ENCODE peak calls at places on chromosomes 16 and 17, in nine cellular contexts. One of them, this sample, is unnamed.

GRCh38 chr17:20105539-20106291 is 96.6 kb downstream of the SPECC1 start:
- DNase-seq in HTR-8/SVneo: no peak
- DNase-seq in midbrain: no peak
- DNase-seq in fibroblast of lung: no peak
- DNase-seq in adrenal gland: no peak
- DNase-seq in NCI-H1048: no peak
- DNase-seq in stimulated activated CD4-positive, alpha-beta T cell treated with anti-CD3 and anti-CD28 coated beads, Interleukin-12 subunit alpha, Interleukin-12 subunit beta, amount 100 ng/mL, for 4 hours: no peak
- DNase-seq in activated T-cell treated with anti-CD3 and anti-CD28 coated beads, Interleukin-2, amount 50 U/mL, for 72 hours: no peak
- DNase-seq in CD4-positive, alpha-beta T cell: no peak
- DNase-seq in this sample: no peak

GRCh38 chr16:22306788-22307187 is 9.6 kb downstream of the POLR3E start:
- DNase-seq in HTR-8/SVneo: no peak
- DNase-seq in midbrain: no peak
- DNase-seq in fibroblast of lung: no peak
- DNase-seq in adrenal gland: no peak
- DNase-seq in NCI-H1048: no peak
- DNase-seq in stimulated activated CD4-positive, alpha-beta T cell treated with anti-CD3 and anti-CD28 coated beads, Interleukin-12 subunit alpha, Interleukin-12 subunit beta, amount 100 ng/mL, for 4 hours: no peak
- DNase-seq in activated T-cell treated with anti-CD3 and anti-CD28 coated beads, Interleukin-2, amount 50 U/mL, for 72 hours: no peak
- DNase-seq in CD4-positive, alpha-beta T cell: no peak
- DNase-seq in this sample: no peak

GRCh38 chr16:54952195-54952594 is 21.5 kb downstream of the IRX5 start:
- DNase-seq in HTR-8/SVneo: no peak
- DNase-seq in midbrain: no peak
- DNase-seq in fibroblast of lung: peak
- DNase-seq in adrenal gland: no peak
- DNase-seq in NCI-H1048: no peak
- DNase-seq in stimulated activated CD4-positive, alpha-beta T cell treated with anti-CD3 and anti-CD28 coated beads, Interleukin-12 subunit alpha, Interleukin-12 subunit beta, amount 100 ng/mL, for 4 hours: no peak
- DNase-seq in activated T-cell treated with anti-CD3 and anti-CD28 coated beads, Interleukin-2, amount 50 U/mL, for 72 hours: no peak
- DNase-seq in CD4-positive, alpha-beta T cell: no peak
- DNase-seq in this sample: no peak

GRCh38 chr17:27529230-27529796 is 73.1 kb downstream of the KSR1 start:
- DNase-seq in HTR-8/SVneo: no peak
- DNase-seq in midbrain: no peak
- DNase-seq in fibroblast of lung: peak
- DNase-seq in adrenal gland: peak
- DNase-seq in NCI-H1048: no peak
- DNase-seq in stimulated activated CD4-positive, alpha-beta T cell treated with anti-CD3 and anti-CD28 coated beads, Interleukin-12 subunit alpha, Interleukin-12 subunit beta, amount 100 ng/mL, for 4 hours: no peak
- DNase-seq in activated T-cell treated with anti-CD3 and anti-CD28 coated beads, Interleukin-2, amount 50 U/mL, for 72 hours: no peak
- DNase-seq in CD4-positive, alpha-beta T cell: no peak
- DNase-seq in this sample: no peak

GRCh38 chr17:81493198-81494038 is 19.2 kb downstream of the ACTG1 start:
- DNase-seq in HTR-8/SVneo: no peak
- DNase-seq in midbrain: no peak
- DNase-seq in fibroblast of lung: no peak
- DNase-seq in adrenal gland: no peak
- DNase-seq in NCI-H1048: no peak
- DNase-seq in stimulated activated CD4-positive, alpha-beta T cell treated with anti-CD3 and anti-CD28 coated beads, Interleukin-12 subunit alpha, Interleukin-12 subunit beta, amount 100 ng/mL, for 4 hours: no peak
- DNase-seq in activated T-cell treated with anti-CD3 and anti-CD28 coated beads, Interleukin-2, amount 50 U/mL, for 72 hours: no peak
- DNase-seq in CD4-positive, alpha-beta T cell: no peak
- DNase-seq in this sample: no peak

GRCh38 chr16:85386467-85387170 is 226.5 kb upstream of the GSE1 start:
- DNase-seq in HTR-8/SVneo: no peak
- DNase-seq in midbrain: no peak
- DNase-seq in fibroblast of lung: no peak
- DNase-seq in adrenal gland: peak
- DNase-seq in NCI-H1048: no peak
- DNase-seq in stimulated activated CD4-positive, alpha-beta T cell treated with anti-CD3 and anti-CD28 coated beads, Interleukin-12 subunit alpha, Interleukin-12 subunit beta, amount 100 ng/mL, for 4 hours: no peak
- DNase-seq in activated T-cell treated with anti-CD3 and anti-CD28 coated beads, Interleukin-2, amount 50 U/mL, for 72 hours: no peak
- DNase-seq in CD4-positive, alpha-beta T cell: no peak
- DNase-seq in this sample: no peak

GRCh38 chr17:15442316-15443185 is 24.9 kb downstream of the CDRT4 start:
- DNase-seq in HTR-8/SVneo: no peak
- DNase-seq in midbrain: peak
- DNase-seq in fibroblast of lung: no peak
- DNase-seq in adrenal gland: no peak
- DNase-seq in NCI-H1048: no peak
- DNase-seq in stimulated activated CD4-positive, alpha-beta T cell treated with anti-CD3 and anti-CD28 coated beads, Interleukin-12 subunit alpha, Interleukin-12 subunit beta, amount 100 ng/mL, for 4 hours: no peak
- DNase-seq in activated T-cell treated with anti-CD3 and anti-CD28 coated beads, Interleukin-2, amount 50 U/mL, for 72 hours: no peak
- DNase-seq in CD4-positive, alpha-beta T cell: no peak
- DNase-seq in this sample: no peak

GRCh38 chr16:3295209-3295608 is 10.0 kb downstream of the TIGD7 start:
- DNase-seq in HTR-8/SVneo: no peak
- DNase-seq in midbrain: no peak
- DNase-seq in fibroblast of lung: no peak
- DNase-seq in adrenal gland: no peak
- DNase-seq in NCI-H1048: no peak
- DNase-seq in stimulated activated CD4-positive, alpha-beta T cell treated with anti-CD3 and anti-CD28 coated beads, Interleukin-12 subunit alpha, Interleukin-12 subunit beta, amount 100 ng/mL, for 4 hours: no peak
- DNase-seq in activated T-cell treated with anti-CD3 and anti-CD28 coated beads, Interleukin-2, amount 50 U/mL, for 72 hours: no peak
- DNase-seq in CD4-positive, alpha-beta T cell: no peak
- DNase-seq in this sample: no peak

GRCh38 chr17:43994272-43995149 is 9.9 kb upstream of the NAGS start:
- DNase-seq in HTR-8/SVneo: peak
- DNase-seq in midbrain: peak
- DNase-seq in fibroblast of lung: peak
- DNase-seq in adrenal gland: peak
- DNase-seq in NCI-H1048: peak
- DNase-seq in stimulated activated CD4-positive, alpha-beta T cell treated with anti-CD3 and anti-CD28 coated beads, Interleukin-12 subunit alpha, Interleukin-12 subunit beta, amount 100 ng/mL, for 4 hours: peak
- DNase-seq in activated T-cell treated with anti-CD3 and anti-CD28 coated beads, Interleukin-2, amount 50 U/mL, for 72 hours: peak
- DNase-seq in CD4-positive, alpha-beta T cell: peak
- DNase-seq in this sample: peak

GRCh38 chr17:37742762-37743611 is 1.9 kb downstream of the HNF1B start:
- DNase-seq in HTR-8/SVneo: no peak
- DNase-seq in midbrain: no peak
- DNase-seq in fibroblast of lung: no peak
- DNase-seq in adrenal gland: no peak
- DNase-seq in NCI-H1048: no peak
- DNase-seq in stimulated activated CD4-positive, alpha-beta T cell treated with anti-CD3 and anti-CD28 coated beads, Interleukin-12 subunit alpha, Interleukin-12 subunit beta, amount 100 ng/mL, for 4 hours: no peak
- DNase-seq in activated T-cell treated with anti-CD3 and anti-CD28 coated beads, Interleukin-2, amount 50 U/mL, for 72 hours: peak
- DNase-seq in CD4-positive, alpha-beta T cell: no peak
- DNase-seq in this sample: no peak

This sample was measured in gastrocnemius medialis.